ENCODE peak calls at places on chromosomes 4 and X, in ten cellular contexts. One of them, this sample, is unnamed.

GRCh38 chr4:143356493-143356892 is 19.8 kb downstream of the GAB1 start:
- DNase-seq in OCI-LY7: peak
- DNase-seq in mesothelial cell of epicardium: no peak
- DNase-seq in cardiac muscle cell: no peak
- DNase-seq in K562: no peak
- DNase-seq in WERI-Rb-1: no peak
- DNase-seq in psoas muscle: no peak
- DNase-seq in astrocyte of the spinal cord: no peak
- DNase-seq in PC-3: no peak
- DNase-seq in CD4-positive, alpha-beta T cell: no peak
- DNase-seq in this sample: no peak

GRCh38 chr4:123325241-123325681 is 71.3 kb upstream of the SPRY1 start:
- DNase-seq in mesothelial cell of epicardium: no peak
- DNase-seq in cardiac muscle cell: no peak
- DNase-seq in WERI-Rb-1: no peak
- DNase-seq in psoas muscle: no peak
- DNase-seq in astrocyte of the spinal cord: peak
- DNase-seq in OCI-LY7: peak
- DNase-seq in K562: no peak
- DNase-seq in PC-3: no peak
- DNase-seq in CD4-positive, alpha-beta T cell: no peak
- DNase-seq in this sample: no peak

GRCh38 chr4:6008092-6008551 is 10.1 kb downstream of the C4orf50 start:
- DNase-seq in PC-3: no peak
- DNase-seq in OCI-LY7: no peak
- DNase-seq in CD4-positive, alpha-beta T cell: no peak
- DNase-seq in astrocyte of the spinal cord: no peak
- DNase-seq in psoas muscle: no peak
- DNase-seq in mesothelial cell of epicardium: no peak
- DNase-seq in WERI-Rb-1: no peak
- DNase-seq in K562: peak
- DNase-seq in cardiac muscle cell: no peak
- DNase-seq in this sample: no peak

GRCh38 chrX:131821945-131822622 is 201.0 kb upstream of the STK26 start:
- DNase-seq in mesothelial cell of epicardium: no peak
- DNase-seq in PC-3: no peak
- DNase-seq in astrocyte of the spinal cord: peak
- DNase-seq in cardiac muscle cell: no peak
- DNase-seq in WERI-Rb-1: peak
- DNase-seq in K562: no peak
- DNase-seq in psoas muscle: peak
- DNase-seq in OCI-LY7: no peak
- DNase-seq in CD4-positive, alpha-beta T cell: no peak
- DNase-seq in this sample: no peak

GRCh38 chr4:98518555-98519267 is 139.7 kb downstream of the TSPAN5 start:
- DNase-seq in PC-3: no peak
- DNase-seq in CD4-positive, alpha-beta T cell: no peak
- DNase-seq in K562: no peak
- DNase-seq in mesothelial cell of epicardium: no peak
- DNase-seq in WERI-Rb-1: no peak
- DNase-seq in OCI-LY7: peak
- DNase-seq in cardiac muscle cell: peak
- DNase-seq in astrocyte of the spinal cord: no peak
- DNase-seq in psoas muscle: no peak
- DNase-seq in this sample: no peak

GRCh38 chr4:39464886-39465501 is 6.1 kb downstream of the LIAS start:
- DNase-seq in CD4-positive, alpha-beta T cell: no peak
- DNase-seq in OCI-LY7: no peak
- DNase-seq in PC-3: peak
- DNase-seq in WERI-Rb-1: peak
- DNase-seq in cardiac muscle cell: peak
- DNase-seq in mesothelial cell of epicardium: no peak
- DNase-seq in K562: peak
- DNase-seq in psoas muscle: no peak
- DNase-seq in astrocyte of the spinal cord: peak
- DNase-seq in this sample: no peak

GRCh38 chrX:114162068-114162735 is 421.7 kb upstream of the HTR2C start:
- DNase-seq in psoas muscle: no peak
- DNase-seq in PC-3: no peak
- DNase-seq in OCI-LY7: no peak
- DNase-seq in cardiac muscle cell: no peak
- DNase-seq in CD4-positive, alpha-beta T cell: no peak
- DNase-seq in astrocyte of the spinal cord: no peak
- DNase-seq in mesothelial cell of epicardium: no peak
- DNase-seq in WERI-Rb-1: peak
- DNase-seq in K562: peak
- DNase-seq in this sample: no peak

GRCh38 chr4:74344031-74344430 is 20.9 kb upstream of the EREG start:
- DNase-seq in OCI-LY7: no peak
- DNase-seq in WERI-Rb-1: no peak
- DNase-seq in astrocyte of the spinal cord: no peak
- DNase-seq in K562: no peak
- DNase-seq in psoas muscle: no peak
- DNase-seq in cardiac muscle cell: no peak
- DNase-seq in CD4-positive, alpha-beta T cell: no peak
- DNase-seq in PC-3: no peak
- DNase-seq in mesothelial cell of epicardium: no peak
- DNase-seq in this sample: no peak

GRCh38 chr4:90095000-90095399 is 32.2 kb upstream of the CCSER1 start:
- DNase-seq in CD4-positive, alpha-beta T cell: no peak
- DNase-seq in K562: no peak
- DNase-seq in mesothelial cell of epicardium: no peak
- DNase-seq in cardiac muscle cell: no peak
- DNase-seq in OCI-LY7: no peak
- DNase-seq in psoas muscle: no peak
- DNase-seq in astrocyte of the spinal cord: peak
- DNase-seq in WERI-Rb-1: no peak
- DNase-seq in PC-3: peak
- DNase-seq in this sample: no peak

GRCh38 chr4:100289980-100290379 is 99.7 kb upstream of the DDIT4L start:
- DNase-seq in cardiac muscle cell: peak
- DNase-seq in astrocyte of the spinal cord: no peak
- DNase-seq in PC-3: peak
- DNase-seq in WERI-Rb-1: no peak
- DNase-seq in OCI-LY7: no peak
- DNase-seq in psoas muscle: no peak
- DNase-seq in mesothelial cell of epicardium: no peak
- DNase-seq in CD4-positive, alpha-beta T cell: no peak
- DNase-seq in K562: no peak
- DNase-seq in this sample: no peak

GRCh38 chr4:89305712-89306437 is 1.7 kb downstream of the GPRIN3 start:
- DNase-seq in psoas muscle: no peak
- DNase-seq in OCI-LY7: no peak
- DNase-seq in mesothelial cell of epicardium: no peak
- DNase-seq in astrocyte of the spinal cord: peak
- DNase-seq in cardiac muscle cell: peak
- DNase-seq in K562: no peak
- DNase-seq in WERI-Rb-1: no peak
- DNase-seq in PC-3: no peak
- DNase-seq in CD4-positive, alpha-beta T cell: no peak
- DNase-seq in this sample: no peak

GRCh38 chrX:44943007-44943406 is 70.0 kb downstream of the KDM6A start:
- DNase-seq in astrocyte of the spinal cord: no peak
- DNase-seq in OCI-LY7: no peak
- DNase-seq in cardiac muscle cell: no peak
- DNase-seq in CD4-positive, alpha-beta T cell: no peak
- DNase-seq in PC-3: peak
- DNase-seq in K562: no peak
- DNase-seq in WERI-Rb-1: no peak
- DNase-seq in psoas muscle: no peak
- DNase-seq in mesothelial cell of epicardium: no peak
- DNase-seq in this sample: no peak

GRCh38 chrX:44944894-44945293 is 71.9 kb downstream of the KDM6A start:
- DNase-seq in astrocyte of the spinal cord: no peak
- DNase-seq in psoas muscle: no peak
- DNase-seq in K562: no peak
- DNase-seq in cardiac muscle cell: no peak
- DNase-seq in mesothelial cell of epicardium: no peak
- DNase-seq in WERI-Rb-1: no peak
- DNase-seq in OCI-LY7: no peak
- DNase-seq in PC-3: no peak
- DNase-seq in CD4-positive, alpha-beta T cell: no peak
- DNase-seq in this sample: no peak

GRCh38 chrX:44947995-44948394 is 75.0 kb downstream of the KDM6A start:
- DNase-seq in CD4-positive, alpha-beta T cell: no peak
- DNase-seq in psoas muscle: no peak
- DNase-seq in WERI-Rb-1: no peak
- DNase-seq in mesothelial cell of epicardium: no peak
- DNase-seq in OCI-LY7: no peak
- DNase-seq in PC-3: no peak
- DNase-seq in cardiac muscle cell: no peak
- DNase-seq in K562: no peak
- DNase-seq in astrocyte of the spinal cord: no peak
- DNase-seq in this sample: no peak

GRCh38 chrX:44946771-44947170 is 73.8 kb downstream of the KDM6A start:
- DNase-seq in astrocyte of the spinal cord: peak
- DNase-seq in WERI-Rb-1: no peak
- DNase-seq in CD4-positive, alpha-beta T cell: no peak
- DNase-seq in PC-3: peak
- DNase-seq in mesothelial cell of epicardium: no peak
- DNase-seq in psoas muscle: no peak
- DNase-seq in cardiac muscle cell: peak
- DNase-seq in K562: no peak
- DNase-seq in OCI-LY7: no peak
- DNase-seq in this sample: no peak

DNA sequence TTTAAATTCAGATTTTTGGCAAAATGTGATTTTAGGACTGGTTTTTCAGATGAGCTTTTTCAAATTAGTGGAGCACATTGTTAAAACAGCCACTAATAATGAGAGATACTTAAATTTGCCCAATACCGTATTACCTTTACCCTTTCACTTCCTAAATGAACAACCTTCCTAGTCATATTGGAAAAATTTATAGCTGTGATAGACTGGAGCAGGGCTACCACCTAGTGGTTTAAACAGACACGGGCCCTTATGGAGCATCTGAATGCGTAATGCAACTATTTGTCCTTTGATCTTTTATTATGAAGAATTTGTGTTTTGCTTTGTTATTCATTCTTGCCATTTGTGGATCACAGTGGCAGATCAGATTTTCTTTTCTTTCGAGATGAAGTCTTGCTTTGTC is 72.7 kb downstream of the KDM6A start:
- DNase-seq in K562: peak
- DNase-seq in cardiac muscle cell: no peak
- DNase-seq in OCI-LY7: peak
- DNase-seq in CD4-positive, alpha-beta T cell: no peak
- DNase-seq in psoas muscle: no peak
- DNase-seq in WERI-Rb-1: no peak
- DNase-seq in mesothelial cell of epicardium: no peak
- DNase-seq in PC-3: peak
- DNase-seq in astrocyte of the spinal cord: no peak
- DNase-seq in this sample: no peak
- TF ChIP-seq CTCF in K562: no peak
- TF ChIP-seq CTCF in cardiac muscle cell: no peak
- TF ChIP-seq CTCF in OCI-LY7: peak
- TF ChIP-seq CTCF in CD4-positive, alpha-beta T cell: no peak
- TF ChIP-seq CTCF in psoas muscle: peak
- TF ChIP-seq CTCF in WERI-Rb-1: peak
- TF ChIP-seq CTCF in mesothelial cell of epicardium: no peak
- TF ChIP-seq CTCF in PC-3: peak
- TF ChIP-seq CTCF in astrocyte of the spinal cord: peak
- TF ChIP-seq CTCF in this sample: no peak

GRCh38 chr4:146675171-146675570 is 36.5 kb downstream of the POU4F2 start:
- DNase-seq in WERI-Rb-1: no peak
- DNase-seq in astrocyte of the spinal cord: no peak
- DNase-seq in OCI-LY7: no peak
- DNase-seq in CD4-positive, alpha-beta T cell: no peak
- DNase-seq in K562: no peak
- DNase-seq in PC-3: no peak
- DNase-seq in mesothelial cell of epicardium: no peak
- DNase-seq in cardiac muscle cell: no peak
- DNase-seq in psoas muscle: no peak
- DNase-seq in this sample: no peak
- TF ChIP-seq CTCF in WERI-Rb-1: no peak
- TF ChIP-seq CTCF in astrocyte of the spinal cord: no peak
- TF ChIP-seq CTCF in OCI-LY7: no peak
- TF ChIP-seq CTCF in CD4-positive, alpha-beta T cell: no peak
- TF ChIP-seq CTCF in K562: no peak
- TF ChIP-seq CTCF in PC-3: no peak
- TF ChIP-seq CTCF in mesothelial cell of epicardium: no peak
- TF ChIP-seq CTCF in cardiac muscle cell: no peak
- TF ChIP-seq CTCF in psoas muscle: no peak
- TF ChIP-seq CTCF in this sample: no peak

GRCh38 chr4:110619001-110619350 is 3.9 kb downstream of the PITX2 start:
- DNase-seq in cardiac muscle cell: no peak
- DNase-seq in OCI-LY7: no peak
- DNase-seq in psoas muscle: no peak
- DNase-seq in PC-3: no peak
- DNase-seq in K562: no peak
- DNase-seq in astrocyte of the spinal cord: no peak
- DNase-seq in CD4-positive, alpha-beta T cell: no peak
- DNase-seq in mesothelial cell of epicardium: no peak
- DNase-seq in WERI-Rb-1: no peak
- DNase-seq in this sample: no peak

GRCh38 chr4:110619401-110620247 is 3.3 kb downstream of the PITX2 start:
- DNase-seq in mesothelial cell of epicardium: peak
- DNase-seq in PC-3: no peak
- DNase-seq in psoas muscle: no peak
- DNase-seq in WERI-Rb-1: no peak
- DNase-seq in cardiac muscle cell: no peak
- DNase-seq in CD4-positive, alpha-beta T cell: no peak
- DNase-seq in astrocyte of the spinal cord: no peak
- DNase-seq in K562: no peak
- DNase-seq in OCI-LY7: no peak
- DNase-seq in this sample: no peak

GRCh38 chr4:110621328-110621812 is 1.5 kb downstream of the PITX2 start:
- DNase-seq in psoas muscle: peak
- DNase-seq in WERI-Rb-1: no peak
- DNase-seq in PC-3: no peak
- DNase-seq in astrocyte of the spinal cord: no peak
- DNase-seq in OCI-LY7: peak
- DNase-seq in cardiac muscle cell: no peak
- DNase-seq in K562: no peak
- DNase-seq in mesothelial cell of epicardium: peak
- DNase-seq in CD4-positive, alpha-beta T cell: no peak
- DNase-seq in this sample: no peak

GRCh38 chr4:110621839-110622751 is 782 bp downstream of the PITX2 start:
- DNase-seq in astrocyte of the spinal cord: no peak
- DNase-seq in WERI-Rb-1: peak
- DNase-seq in CD4-positive, alpha-beta T cell: no peak
- DNase-seq in mesothelial cell of epicardium: peak
- DNase-seq in OCI-LY7: peak
- DNase-seq in PC-3: no peak
- DNase-seq in psoas muscle: no peak
- DNase-seq in cardiac muscle cell: no peak
- DNase-seq in K562: no peak
- DNase-seq in this sample: no peak

GRCh38 chr4:110620352-110621327 is 2.2 kb downstream of the PITX2 start:
- DNase-seq in mesothelial cell of epicardium: peak
- DNase-seq in astrocyte of the spinal cord: no peak
- DNase-seq in WERI-Rb-1: peak
- DNase-seq in cardiac muscle cell: peak
- DNase-seq in K562: peak
- DNase-seq in psoas muscle: peak
- DNase-seq in OCI-LY7: peak
- DNase-seq in CD4-positive, alpha-beta T cell: no peak
- DNase-seq in PC-3: peak
- DNase-seq in this sample: no peak
- TF ChIP-seq CTCF in mesothelial cell of epicardium: no peak
- TF ChIP-seq CTCF in astrocyte of the spinal cord: peak
- TF ChIP-seq CTCF in WERI-Rb-1: peak
- TF ChIP-seq CTCF in cardiac muscle cell: no peak
- TF ChIP-seq CTCF in K562: no peak
- TF ChIP-seq CTCF in psoas muscle: peak
- TF ChIP-seq CTCF in OCI-LY7: peak
- TF ChIP-seq CTCF in CD4-positive, alpha-beta T cell: no peak
- TF ChIP-seq CTCF in PC-3: no peak
- TF ChIP-seq CTCF in this sample: peak

GRCh38 chrX:71909956-71910355 is 689 bp upstream of the NHSL2 start:
- DNase-seq in K562: no peak
- DNase-seq in WERI-Rb-1: peak
- DNase-seq in psoas muscle: no peak
- DNase-seq in CD4-positive, alpha-beta T cell: no peak
- DNase-seq in PC-3: no peak
- DNase-seq in astrocyte of the spinal cord: no peak
- DNase-seq in OCI-LY7: no peak
- DNase-seq in mesothelial cell of epicardium: no peak
- DNase-seq in cardiac muscle cell: peak
- DNase-seq in this sample: no peak
- TF ChIP-seq CTCF in K562: peak
- TF ChIP-seq CTCF in WERI-Rb-1: peak
- TF ChIP-seq CTCF in psoas muscle: no peak
- TF ChIP-seq CTCF in CD4-positive, alpha-beta T cell: no peak
- TF ChIP-seq CTCF in PC-3: no peak
- TF ChIP-seq CTCF in astrocyte of the spinal cord: peak
- TF ChIP-seq CTCF in OCI-LY7: no peak
- TF ChIP-seq CTCF in mesothelial cell of epicardium: no peak
- TF ChIP-seq CTCF in cardiac muscle cell: peak
- TF ChIP-seq CTCF in this sample: peak